ENCODE peak calls at places on chromosomes 11 and 22, in five cellular contexts. One of them, this sample, is unnamed.

GRCh38 chr11:34926101-34926830 is 9.8 kb downstream of the PDHX start:
- DNase-seq in HEK293T: peak
- DNase-seq in osteocyte: no peak
- DNase-seq in dorsolateral prefrontal cortex: no peak
- DNase-seq in uterus: no peak
- DNase-seq in this sample: no peak

GRCh38 chr11:78347956-78348355 is 69.7 kb downstream of the GAB2 start:
- DNase-seq in dorsolateral prefrontal cortex: no peak
- DNase-seq in uterus: no peak
- DNase-seq in HEK293T: no peak
- DNase-seq in osteocyte: no peak
- DNase-seq in this sample: no peak

GRCh38 chr11:63478896-63479295 is 12.1 kb downstream of the PLAAT5 start:
- DNase-seq in HEK293T: peak
- DNase-seq in uterus: peak
- DNase-seq in dorsolateral prefrontal cortex: peak
- DNase-seq in osteocyte: no peak
- DNase-seq in this sample: peak

GRCh38 chr11:61452825-61453224 is 22.9 kb downstream of the SDHAF2 start:
- DNase-seq in osteocyte: no peak
- DNase-seq in HEK293T: no peak
- DNase-seq in uterus: no peak
- DNase-seq in dorsolateral prefrontal cortex: no peak
- DNase-seq in this sample: no peak

GRCh38 chr11:45921561-45922424 is 663 bp upstream of the LARGE2 start:
- DNase-seq in uterus: no peak
- DNase-seq in dorsolateral prefrontal cortex: peak
- DNase-seq in HEK293T: no peak
- DNase-seq in osteocyte: no peak
- DNase-seq in this sample: no peak

GRCh38 chr11:60761436-60762190 is 4.9 kb downstream of the MS4A15 start:
- DNase-seq in uterus: no peak
- DNase-seq in dorsolateral prefrontal cortex: no peak
- DNase-seq in osteocyte: no peak
- DNase-seq in HEK293T: no peak
- DNase-seq in this sample: no peak

GRCh38 chr22:27624705-27625104 is 176.9 kb downstream of the MN1 start:
- DNase-seq in osteocyte: no peak
- DNase-seq in HEK293T: no peak
- DNase-seq in uterus: no peak
- DNase-seq in dorsolateral prefrontal cortex: no peak
- DNase-seq in this sample: no peak

GRCh38 chr22:50208939-50209892 is 8.4 kb downstream of the SELENOO start:
- DNase-seq in uterus: peak
- DNase-seq in HEK293T: no peak
- DNase-seq in osteocyte: no peak
- DNase-seq in dorsolateral prefrontal cortex: no peak
- DNase-seq in this sample: no peak

GRCh38 chr22:38699784-38700183 is 959 bp downstream of the JOSD1 start:
- DNase-seq in osteocyte: no peak
- DNase-seq in HEK293T: no peak
- DNase-seq in uterus: no peak
- DNase-seq in dorsolateral prefrontal cortex: no peak
- DNase-seq in this sample: no peak

GRCh38 chr11:132234878-132235277 is 864.5 kb downstream of the NTM start:
- DNase-seq in HEK293T: no peak
- DNase-seq in osteocyte: no peak
- DNase-seq in uterus: no peak
- DNase-seq in dorsolateral prefrontal cortex: no peak
- DNase-seq in this sample: no peak

GRCh38 chr22:24051568-24051967 is 40.5 kb downstream of the CABIN1 start:
- DNase-seq in uterus: no peak
- DNase-seq in HEK293T: no peak
- DNase-seq in osteocyte: no peak
- DNase-seq in dorsolateral prefrontal cortex: no peak
- DNase-seq in this sample: no peak

GRCh38 chr11:34476853-34477252 is 36.7 kb downstream of the ELF5 start:
- DNase-seq in dorsolateral prefrontal cortex: no peak
- DNase-seq in osteocyte: no peak
- DNase-seq in HEK293T: no peak
- DNase-seq in uterus: no peak
- DNase-seq in this sample: no peak

GRCh38 chr22:24580276-24580675 is 12.6 kb downstream of the LRRC75B start:
- DNase-seq in dorsolateral prefrontal cortex: no peak
- DNase-seq in uterus: no peak
- DNase-seq in HEK293T: no peak
- DNase-seq in osteocyte: no peak
- DNase-seq in this sample: no peak

GRCh38 chr11:43359432-43359818 is 705 bp downstream of the TTC17 start:
- DNase-seq in osteocyte: no peak
- DNase-seq in HEK293T: peak
- DNase-seq in dorsolateral prefrontal cortex: no peak
- DNase-seq in uterus: no peak
- DNase-seq in this sample: no peak

GRCh38 chr11:72483412-72484186 is 49.3 kb upstream of the CLPB start:
- DNase-seq in osteocyte: no peak
- DNase-seq in uterus: no peak
- DNase-seq in dorsolateral prefrontal cortex: no peak
- DNase-seq in HEK293T: no peak
- DNase-seq in this sample: no peak

GRCh38 chr22:19548964-19549363 is 24.8 kb upstream of the CLDN5 start:
- DNase-seq in dorsolateral prefrontal cortex: no peak
- DNase-seq in osteocyte: no peak
- DNase-seq in HEK293T: no peak
- DNase-seq in uterus: no peak
- DNase-seq in this sample: no peak

GRCh38 chr11:71120346-71120963 is 131.9 kb downstream of the SHANK2 start:
- DNase-seq in dorsolateral prefrontal cortex: no peak
- DNase-seq in uterus: no peak
- DNase-seq in osteocyte: no peak
- DNase-seq in HEK293T: peak
- DNase-seq in this sample: no peak

GRCh38 chr11:92397356-92397755 is 172.7 kb downstream of the FAT3 start:
- DNase-seq in osteocyte: no peak
- DNase-seq in HEK293T: no peak
- DNase-seq in dorsolateral prefrontal cortex: no peak
- DNase-seq in uterus: no peak
- DNase-seq in this sample: no peak

GRCh38 chr11:3920148-3920852 is 64.8 kb downstream of the STIM1 start:
- DNase-seq in uterus: peak
- DNase-seq in HEK293T: no peak
- DNase-seq in osteocyte: no peak
- DNase-seq in dorsolateral prefrontal cortex: no peak
- DNase-seq in this sample: peak

GRCh38 chr22:19998232-19998951 is 18.2 kb downstream of the ARVCF start:
- DNase-seq in HEK293T: no peak
- DNase-seq in uterus: no peak
- DNase-seq in dorsolateral prefrontal cortex: no peak
- DNase-seq in osteocyte: no peak
- DNase-seq in this sample: no peak

GRCh38 chr11:104165014-104165413 is 1.1 kb upstream of the PDGFD start:
- DNase-seq in uterus: no peak
- DNase-seq in HEK293T: no peak
- DNase-seq in dorsolateral prefrontal cortex: no peak
- DNase-seq in osteocyte: no peak
- DNase-seq in this sample: no peak

GRCh38 chr11:128283445-128283844 is 303.9 kb downstream of the ETS1 start:
- DNase-seq in dorsolateral prefrontal cortex: no peak
- DNase-seq in osteocyte: no peak
- DNase-seq in uterus: no peak
- DNase-seq in HEK293T: no peak
- DNase-seq in this sample: no peak

GRCh38 chr11:44817207-44817944 is 90.6 kb downstream of the TSPAN18 start:
- DNase-seq in uterus: no peak
- DNase-seq in HEK293T: no peak
- DNase-seq in osteocyte: no peak
- DNase-seq in dorsolateral prefrontal cortex: no peak
- DNase-seq in this sample: no peak

GRCh38 chr22:49291781-49292180 is 535.9 kb downstream of the BRD1 start:
- DNase-seq in uterus: no peak
- DNase-seq in osteocyte: peak
- DNase-seq in dorsolateral prefrontal cortex: no peak
- DNase-seq in HEK293T: no peak
- DNase-seq in this sample: no peak

GRCh38 chr11:33868646-33869461 is 23.0 kb downstream of the LMO2 start:
- DNase-seq in HEK293T: no peak
- DNase-seq in uterus: no peak
- DNase-seq in osteocyte: no peak
- DNase-seq in dorsolateral prefrontal cortex: no peak
- DNase-seq in this sample: no peak

GRCh38 chr11:68266121-68266891 is 5.5 kb downstream of the C11orf24 start:
- DNase-seq in dorsolateral prefrontal cortex: no peak
- DNase-seq in HEK293T: no peak
- DNase-seq in osteocyte: no peak
- DNase-seq in uterus: no peak
- DNase-seq in this sample: no peak

GRCh38 chr22:36244522-36245391 is 5.4 kb upstream of the APOL2 start:
- DNase-seq in osteocyte: no peak
- DNase-seq in dorsolateral prefrontal cortex: no peak
- DNase-seq in uterus: no peak
- DNase-seq in HEK293T: no peak
- DNase-seq in this sample: no peak

GRCh38 chr11:62665630-62666258 is 632 bp downstream of the CSKMT start:
- DNase-seq in HEK293T: peak
- DNase-seq in uterus: peak
- DNase-seq in osteocyte: no peak
- DNase-seq in dorsolateral prefrontal cortex: peak
- DNase-seq in this sample: peak

GRCh38 chr11:86208572-86208971 is 36.0 kb upstream of the EED start:
- DNase-seq in HEK293T: no peak
- DNase-seq in osteocyte: no peak
- DNase-seq in dorsolateral prefrontal cortex: no peak
- DNase-seq in uterus: no peak
- DNase-seq in this sample: no peak

GRCh38 chr11:8384199-8384821 is 120.6 kb upstream of the LMO1 start:
- DNase-seq in osteocyte: peak
- DNase-seq in HEK293T: no peak
- DNase-seq in uterus: peak
- DNase-seq in dorsolateral prefrontal cortex: no peak
- DNase-seq in this sample: no peak

GRCh38 chr11:114058026-114058706 is 1.3 kb upstream of the ZBTB16 start:
- DNase-seq in dorsolateral prefrontal cortex: no peak
- DNase-seq in osteocyte: no peak
- DNase-seq in uterus: peak
- DNase-seq in HEK293T: no peak
- DNase-seq in this sample: no peak

GRCh38 chr11:1807628-1807995 is 27.2 kb upstream of the SYT8 start:
- DNase-seq in HEK293T: no peak
- DNase-seq in osteocyte: no peak
- DNase-seq in uterus: no peak
- DNase-seq in dorsolateral prefrontal cortex: no peak
- DNase-seq in this sample: no peak

GRCh38 chr22:42150727-42151590 is 20.3 kb upstream of the CYP2D6 start:
- DNase-seq in osteocyte: no peak
- DNase-seq in HEK293T: no peak
- DNase-seq in dorsolateral prefrontal cortex: no peak
- DNase-seq in uterus: no peak
- DNase-seq in this sample: no peak

GRCh38 chr11:44967930-44968496 is 17.3 kb upstream of the TP53I11 start:
- DNase-seq in osteocyte: no peak
- DNase-seq in uterus: no peak
- DNase-seq in HEK293T: no peak
- DNase-seq in dorsolateral prefrontal cortex: no peak
- DNase-seq in this sample: no peak

GRCh38 chr22:29570456-29570855 is 10.5 kb downstream of the NIPSNAP1 start:
- DNase-seq in osteocyte: no peak
- DNase-seq in dorsolateral prefrontal cortex: peak
- DNase-seq in HEK293T: no peak
- DNase-seq in uterus: no peak
- DNase-seq in this sample: no peak

GRCh38 chr11:13713982-13714381 is 45.5 kb downstream of the FAR1 start:
- DNase-seq in HEK293T: no peak
- DNase-seq in dorsolateral prefrontal cortex: no peak
- DNase-seq in osteocyte: no peak
- DNase-seq in uterus: no peak
- DNase-seq in this sample: no peak

GRCh38 chr11:16969010-16970004 is 44.9 kb downstream of the PLEKHA7 start:
- DNase-seq in dorsolateral prefrontal cortex: no peak
- DNase-seq in uterus: no peak
- DNase-seq in osteocyte: no peak
- DNase-seq in HEK293T: no peak
- DNase-seq in this sample: no peak

GRCh38 chr22:47113880-47114415 is 351.5 kb downstream of the TBC1D22A start:
- DNase-seq in uterus: no peak
- DNase-seq in dorsolateral prefrontal cortex: peak
- DNase-seq in HEK293T: no peak
- DNase-seq in osteocyte: no peak
- DNase-seq in this sample: no peak

This sample was measured in effector memory CD4-positive, alpha-beta T cell.